ENCODE peak calls at places on chromosomes 7 and 10, in four cellular contexts. D is K562, V is HL-60, U is GM12878. K is an unnamed sample.

GRCh38 chr10:15794569-15794968 is 65.7 kb downstream of the MINDY3 start:
- DNase-seq in U (no peak), D (no peak), V (no peak), K (no peak)

GRCh38 chr10:103445366-103445765 is 6.8 kb downstream of the CALHM2 start:
- DNase-seq in D (no peak), V (no peak), U (no peak), K (no peak)

GRCh38 chr7:18889436-18889835 is 228.0 kb downstream of the TWIST1 start:
- DNase-seq in U (no peak), V (no peak), D (no peak), K (no peak)

GRCh38 chr10:114648368-114648767 is 9.7 kb downstream of the ABLIM1 start:
- DNase-seq in U (no peak), D (no peak), V (no peak), K (no peak)

GRCh38 chr10:45373783-45374450 is at the start of gene ALOX5:
- DNase-seq in U (no peak), D (peak), V (no peak), K (peak)

GRCh38 chr10:44935201-44935960 is 24.2 kb upstream of the RASSF4 start:
- DNase-seq in D (no peak), U (no peak), V (no peak), K (no peak)

GRCh38 chr7:155684546-155684945 is 40.1 kb downstream of the RBM33 start:
- DNase-seq in V (no peak), U (no peak), D (peak), K (no peak)

GRCh38 chr10:10293431-10293830 is 724.2 kb upstream of the CELF2 start:
- DNase-seq in D (no peak), V (no peak), U (no peak), K (no peak)

GRCh38 chr7:36037121-36037662 is 115.9 kb upstream of the EEPD1 start:
- DNase-seq in D (peak), U (no peak), V (no peak), K (no peak)

GRCh38 chr10:34710391-34710751 is 104.7 kb downstream of the PARD3 start:
- DNase-seq in V (no peak), D (peak), U (no peak), K (no peak)

GRCh38 chr7:112965506-112965905 is 121.1 kb downstream of the GPR85 start:
- DNase-seq in D (no peak), U (no peak), V (no peak), K (no peak)

GRCh38 chr10:90999512-91000172 is 78.8 kb upstream of the ANKRD1 start:
- DNase-seq in V (no peak), U (peak), D (no peak), K (no peak)

GRCh38 chr10:76903387-76903786 is 734.2 kb downstream of the KCNMA1 start:
- DNase-seq in U (no peak), V (no peak), D (no peak), K (no peak)

GRCh38 chr7:45161138-45161537 is 3.5 kb downstream of the RAMP3 start:
- DNase-seq in D (no peak), U (no peak), V (no peak), K (no peak)

GRCh38 chr10:31143331-31143935 is 111.8 kb upstream of the ZNF438 start:
- DNase-seq in V (no peak), D (no peak), U (no peak), K (no peak)

GRCh38 chr10:131819241-131820072 is 81.4 kb upstream of the PPP2R2D start:
- DNase-seq in D (no peak), U (no peak), V (no peak), K (peak)

GRCh38 chr7:373818-374705 is 84.1 kb downstream of the FOXL3 start:
- DNase-seq in V (no peak), D (no peak), U (no peak), K (no peak)

GRCh38 chr7:142887282-142888015 is 1.9 kb upstream of the TRPV6 start:
- DNase-seq in V (no peak), U (no peak), D (no peak), K (no peak)

GRCh38 chr7:87474533-87475358 is 734 bp downstream of the ABCB4 start:
- DNase-seq in V (peak), D (no peak), U (peak), K (peak)

GRCh38 chr7:27064169-27064568 is 31.6 kb downstream of the HOXA1 start:
- DNase-seq in V (no peak), U (no peak), D (no peak), K (no peak)

GRCh38 chr10:12048547-12048946 is 5.9 kb upstream of the UPF2 start:
- DNase-seq in V (no peak), D (no peak), U (peak), K (no peak)

GRCh38 chr7:141702047-141702567 is at the start of gene DENND11:
- DNase-seq in V (peak), U (no peak), D (peak), K (peak)

GRCh38 chr7:131553906-131554305 is 2.5 kb downstream of the PODXL start:
- DNase-seq in D (no peak), V (no peak), U (no peak), K (no peak)

GRCh38 chr7:41882745-41883527 is 180.0 kb upstream of the INHBA start:
- DNase-seq in D (no peak), U (peak), V (no peak), K (no peak)

GRCh38 chr7:148856035-148856881 is 27.8 kb downstream of the EZH2 start:
- DNase-seq in U (no peak), D (peak), V (no peak), K (peak)

GRCh38 chr7:150567846-150568245 is 656 bp downstream of the GIMAP4 start:
- DNase-seq in U (no peak), D (no peak), V (no peak), K (no peak)

GRCh38 chr7:150566572-150566971 is 618 bp upstream of the GIMAP4 start:
- DNase-seq in D (no peak), U (no peak), V (no peak), K (no peak)

GRCh38 chr7:150567168-150567567 is at the start of gene GIMAP4:
- DNase-seq in U (no peak), V (no peak), D (no peak), K (no peak)

GRCh38 chr7:150565239-150565638 is 2.0 kb upstream of the GIMAP4 start:
- DNase-seq in D (no peak), U (no peak), V (no peak), K (no peak)

GRCh38 chr7:150566123-150566522 is 1.1 kb upstream of the GIMAP4 start:
- DNase-seq in U (no peak), V (no peak), D (no peak), K (no peak)
- TF ChIP-seq SPI1 in U (no peak), V (no peak), D (no peak), K (no peak)

DNA sequence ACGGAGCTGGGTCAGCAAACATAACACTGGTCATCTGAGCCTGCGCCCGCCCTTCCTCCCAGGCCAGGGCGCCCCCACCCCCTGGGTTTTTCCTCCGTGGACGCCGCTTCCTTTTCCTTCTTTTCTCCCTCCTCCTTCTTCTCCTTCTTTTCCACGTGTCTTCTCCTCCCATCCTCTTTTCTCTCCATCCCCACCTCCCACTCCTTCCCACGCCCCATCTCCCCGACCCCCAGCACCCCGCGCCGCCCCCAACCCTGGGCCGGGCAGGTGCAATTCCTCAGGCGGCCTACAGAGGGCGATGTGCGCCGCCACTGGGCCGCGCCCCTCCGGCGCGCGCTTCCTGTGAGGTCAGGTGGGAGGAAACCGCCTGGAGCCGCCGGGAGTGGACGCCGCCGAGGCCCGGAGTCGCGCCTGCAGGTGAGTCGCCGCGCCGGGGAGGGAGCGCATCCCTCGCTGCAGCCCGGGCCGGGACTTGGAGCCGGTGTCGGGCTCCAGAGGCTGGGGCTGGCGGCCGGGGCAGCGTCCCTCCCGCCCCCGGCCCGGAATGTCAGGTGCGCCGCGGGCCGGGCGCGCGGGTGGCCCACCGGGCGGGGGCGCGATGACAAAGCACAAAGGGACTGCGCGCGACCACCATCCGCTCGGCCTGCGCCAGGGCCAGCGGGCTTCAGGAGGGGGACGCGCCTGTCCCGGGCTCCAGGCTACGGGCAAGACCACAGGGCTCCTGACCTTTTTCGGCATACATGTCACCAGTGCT is at the start of gene FAM241B:
- DNase-seq in U (no peak), V (no peak), D (peak), K (peak)
- TF ChIP-seq SPI1 in U (no peak), V (no peak), D (peak), K (no peak)

DNA sequence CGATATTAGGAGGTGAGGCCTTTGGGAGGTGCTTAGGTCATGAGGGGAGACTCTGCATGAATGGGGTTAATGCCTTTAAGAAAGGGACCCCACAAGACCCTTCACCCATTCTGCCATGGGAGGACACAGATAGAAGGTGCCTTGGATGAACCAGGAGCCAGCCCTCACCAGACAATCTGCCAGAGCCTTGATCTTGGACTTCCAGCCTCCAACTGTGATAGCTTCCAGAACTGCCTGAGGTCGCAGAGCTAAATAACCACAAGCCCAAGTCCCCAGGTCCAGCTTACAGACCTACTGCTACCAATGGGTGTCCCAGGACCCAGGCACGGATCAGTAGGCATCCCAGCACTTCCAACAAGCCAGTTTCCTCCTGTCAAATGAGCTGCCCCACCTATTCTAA is 37.5 kb downstream of the TNS3 start:
- DNase-seq in U (no peak), D (no peak), V (no peak), K (no peak)
- TF ChIP-seq SPI1 in U (no peak), D (no peak), V (no peak), K (no peak)

GRCh38 chr10:33706746-33707145 is 372.3 kb upstream of the NRP1 start:
- DNase-seq in V (no peak), U (no peak), D (no peak), K (no peak)

GRCh38 chr10:33703897-33704825 is 369.7 kb upstream of the NRP1 start:
- DNase-seq in V (no peak), D (no peak), U (no peak), K (no peak)

GRCh38 chr10:33706191-33706590 is 371.7 kb upstream of the NRP1 start:
- DNase-seq in D (no peak), U (no peak), V (no peak), K (no peak)
- TF ChIP-seq SPI1 in D (no peak), U (no peak), V (no peak), K (no peak)

DNA sequence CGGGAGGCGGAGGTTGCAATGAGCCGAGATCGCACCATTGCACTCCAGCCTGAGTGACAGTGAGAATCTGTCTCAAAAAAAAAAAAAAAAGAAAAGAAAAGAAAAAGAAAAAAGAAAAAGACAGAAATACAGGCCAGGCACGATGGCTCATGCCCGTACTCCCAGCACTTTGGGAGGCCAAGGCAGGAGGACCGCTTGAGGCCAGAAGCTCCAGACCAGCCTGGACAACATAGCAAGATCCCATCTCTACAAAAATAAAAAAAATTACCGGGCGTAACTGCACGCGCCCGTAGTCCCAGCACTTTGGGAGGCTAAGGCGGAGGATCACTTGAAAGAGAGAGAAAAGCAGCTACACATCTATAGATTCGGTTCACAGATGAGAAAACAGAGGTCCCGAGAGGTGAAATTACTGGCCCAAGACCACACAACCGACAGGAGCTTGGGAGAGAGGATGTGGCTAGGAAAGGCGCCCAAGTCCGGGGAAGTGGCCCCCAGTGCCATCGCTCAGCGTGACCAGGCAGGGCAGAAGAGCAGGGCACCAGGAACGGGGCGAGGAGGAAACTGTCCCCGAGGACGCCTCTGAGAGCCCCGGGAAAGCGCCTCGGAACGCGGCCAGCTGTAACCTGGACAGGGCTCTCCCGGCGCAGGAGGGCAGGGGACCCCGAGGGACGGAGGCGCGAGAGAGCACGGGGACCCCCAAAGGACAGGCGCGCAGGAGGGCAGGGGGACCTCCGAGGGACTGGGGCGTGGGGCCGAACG is 612 bp downstream of the SNX8 start:
- DNase-seq in V (no peak), D (no peak), U (no peak), K (no peak)
- TF ChIP-seq SPI1 in V (no peak), D (no peak), U (no peak), K (no peak)

GRCh38 chr7:56046728-56047445 is 4.4 kb downstream of the PSPH start:
- DNase-seq in V (no peak), U (no peak), D (no peak), K (no peak)
- TF ChIP-seq SPI1 in V (no peak), U (no peak), D (no peak), K (no peak)

K was measured in GM12891.